ENCODE peak calls at places on chromosomes 12 and 14, in seven cellular contexts. A is GM13977, X is GM06990, V is caudate nucleus, P is epithelial cell of prostate, E is SJSA1, B is A549. R is an unnamed sample.

GRCh38 chr14:102474934-102475333 is 34.6 kb downstream of the ANKRD9 start:
- DNase-seq in A (no peak), X (no peak), V (no peak), P (no peak), E (no peak), B (no peak), R (no peak)

GRCh38 chr12:28899951-28900350 is 249.1 kb upstream of the FAR2 start:
- DNase-seq in A (no peak), X (no peak), V (no peak), P (peak), E (peak), B (no peak), R (peak)

GRCh38 chr12:51434305-51434704 is 9.7 kb downstream of the SLC4A8 start:
- DNase-seq in A (no peak), X (no peak), V (no peak), P (no peak), E (no peak), B (no peak), R (no peak)

GRCh38 chr14:101399737-101400517 is 161.4 kb upstream of the DIO3 start:
- DNase-seq in A (no peak), X (no peak), V (no peak), P (no peak), E (no peak), B (no peak), R (no peak)

GRCh38 chr14:70442750-70443149 is 9.2 kb upstream of the ADAM21 start:
- DNase-seq in A (no peak), X (no peak), V (no peak), P (no peak), E (no peak), B (peak), R (no peak)

GRCh38 chr12:92412931-92413685 is 267.5 kb upstream of the BTG1 start:
- DNase-seq in A (no peak), X (no peak), V (no peak), P (no peak), E (no peak), B (no peak), R (no peak)

GRCh38 chr14:104774453-104775072 is 21.0 kb downstream of the AKT1 start:
- DNase-seq in A (no peak), X (no peak), V (no peak), P (no peak), E (no peak), B (no peak), R (no peak)

GRCh38 chr12:131372706-131373195 is 338.1 kb upstream of the SFSWAP start:
- DNase-seq in A (no peak), X (no peak), V (no peak), P (no peak), E (no peak), B (no peak), R (no peak)

GRCh38 chr14:74038015-74038859 is 19.1 kb downstream of the BBOF1 start:
- DNase-seq in A (peak), X (peak), V (no peak), P (no peak), E (no peak), B (peak), R (peak)

GRCh38 chr12:68224613-68225285 is 861 bp downstream of the IL26 start:
- DNase-seq in A (no peak), X (no peak), V (no peak), P (peak), E (no peak), B (no peak), R (peak)

GRCh38 chr12:82425241-82425640 is 66.9 kb downstream of the METTL25 start:
- DNase-seq in A (no peak), X (no peak), V (no peak), P (no peak), E (no peak), B (no peak), R (no peak)

R was measured in RKO.